ENCODE peak calls at places on chromosomes 12 and 14, in ten cellular contexts. Q is GM13977, X is cardiac fibroblast, I is progenitor cell of endocrine pancreas, M is dorsolateral prefrontal cortex, V is natural killer cell, F is mammary epithelial cell, K is body of pancreas, J is HFF-Myc, B is fibroblast of pulmonary artery. N is an unnamed sample.

GRCh38 chr12:108215458-108215857 is 86.4 kb downstream of the WSCD2 start:
- DNase-seq in Q (no peak), X (no peak), I (no peak), M (no peak), V (no peak), F (no peak), K (no peak), J (no peak), B (no peak), N (no peak)

GRCh38 chr12:123237646-123238329 is 4.6 kb downstream of the MTRFR start:
- DNase-seq in Q (peak; percentile 56), X (peak; percentile 78), I (peak; percentile 30), M (peak; percentile 53), V (peak; percentile 58), F (peak; percentile 72), K (peak; percentile 67), J (no peak), B (peak; percentile 82), N (peak; percentile 85)

GRCh38 chr14:34053666-34054065 is 102.8 kb upstream of the EGLN3 start:
- DNase-seq in Q (no peak), X (peak; percentile 84), I (no peak), M (no peak), V (no peak), F (peak; percentile 21), K (no peak), J (peak; percentile 63), B (peak; percentile 85), N (peak; percentile 77)

GRCh38 chr14:35366048-35366428 is 38.5 kb downstream of the NFKBIA start:
- DNase-seq in Q (no peak), X (no peak), I (no peak), M (peak; percentile 61), V (no peak), F (no peak), K (no peak), J (no peak), B (peak; percentile 45), N (peak; percentile 48)

GRCh38 chr12:75825686-75826085 is 205.9 kb downstream of the PHLDA1 start:
- DNase-seq in Q (no peak), X (peak; percentile 76), I (no peak), M (no peak), V (no peak), F (peak; percentile 95), K (no peak), J (peak; percentile 74), B (peak; percentile 53), N (peak; percentile 69)

GRCh38 chr12:111643428-111643826 is 42.3 kb downstream of the BRAP start:
- DNase-seq in Q (no peak), X (peak; percentile 81), I (no peak), M (no peak), V (no peak), F (no peak), K (peak; percentile 46), J (no peak), B (peak; percentile 72), N (peak; percentile 69)

GRCh38 chr12:5276327-5276880 is 155.5 kb upstream of the NTF3 start:
- DNase-seq in Q (no peak), X (no peak), I (no peak), M (no peak), V (no peak), F (peak; percentile 33), K (no peak), J (no peak), B (no peak), N (no peak)

GRCh38 chr12:123591702-123592481 is 7.5 kb downstream of the TMED2 start:
- DNase-seq in Q (no peak), X (peak; percentile 87), I (no peak), M (no peak), V (no peak), F (no peak), K (no peak), J (no peak), B (peak; percentile 92), N (peak; percentile 93)

GRCh38 chr12:93047118-93047517 is 118.0 kb upstream of the EEA1 start:
- DNase-seq in Q (no peak), X (no peak), I (no peak), M (no peak), V (no peak), F (no peak), K (no peak), J (no peak), B (no peak), N (no peak)

GRCh38 chr12:108214486-108214885 is 85.4 kb downstream of the WSCD2 start:
- DNase-seq in Q (peak; percentile 57), X (peak; percentile 6), I (peak; percentile 72), M (no peak), V (peak; percentile 30), F (no peak), K (peak; percentile 16), J (no peak), B (peak; percentile 26), N (peak; percentile 25)

GRCh38 chr14:105392161-105393090 is 5.9 kb upstream of the TEX22 start:
- DNase-seq in Q (no peak), X (no peak), I (no peak), M (no peak), V (no peak), F (no peak), K (no peak), J (no peak), B (no peak), N (no peak)

GRCh38 chr14:35401853-35402252 is 2.7 kb downstream of the NFKBIA start:
- DNase-seq in Q (no peak), X (peak; percentile 67), I (no peak), M (no peak), V (no peak), F (no peak), K (no peak), J (no peak), B (peak; percentile 60), N (peak; percentile 52)

GRCh38 chr12:3193131-3193530 is 116.0 kb downstream of the TSPAN9 start:
- DNase-seq in Q (no peak), X (no peak), I (no peak), M (no peak), V (no peak), F (no peak), K (no peak), J (no peak), B (no peak), N (no peak)

GRCh38 chr12:124433147-124433874 is 134.1 kb downstream of the NCOR2 start:
- DNase-seq in Q (no peak), X (no peak), I (no peak), M (no peak), V (no peak), F (no peak), K (no peak), J (no peak), B (no peak), N (no peak)

GRCh38 chr14:25049559-25050493 is at the start of gene STXBP6:
- DNase-seq in Q (peak; percentile 46), X (peak; percentile 72), I (peak; percentile 68), M (peak; percentile 72), V (no peak), F (peak; percentile 62), K (peak; percentile 89), J (no peak), B (peak; percentile 55), N (peak; percentile 48)

GRCh38 chr12:106248177-106248848 is 493 bp upstream of the CKAP4 start:
- DNase-seq in Q (peak; percentile 54), X (peak; percentile 85), I (no peak), M (no peak), V (peak; percentile 26), F (peak; percentile 49), K (peak; percentile 64), J (no peak), B (peak; percentile 85), N (peak; percentile 84)

GRCh38 chr12:106245767-106246166 is 2.1 kb downstream of the CKAP4 start:
- DNase-seq in Q (no peak), X (peak; percentile 83), I (no peak), M (no peak), V (no peak), F (no peak), K (peak; percentile 69), J (no peak), B (peak; percentile 82), N (peak; percentile 86)

GRCh38 chr12:106248849-106249371 is 1.1 kb upstream of the CKAP4 start:
- DNase-seq in Q (peak; percentile 44), X (peak; percentile 59), I (no peak), M (no peak), V (no peak), F (peak; percentile 46), K (no peak), J (no peak), B (peak; percentile 68), N (peak; percentile 52)

GRCh38 chr12:106247731-106248176 is at the start of gene CKAP4:
- DNase-seq in Q (peak; percentile 85), X (peak; percentile 90), I (peak; percentile 71), M (no peak), V (peak; percentile 48), F (peak; percentile 37), K (peak; percentile 83), J (no peak), B (peak; percentile 80), N (peak; percentile 71)

GRCh38 chr12:106246891-106247730 is 709 bp downstream of the CKAP4 start:
- DNase-seq in Q (peak; percentile 80), X (peak; percentile 77), I (peak; percentile 51), M (no peak), V (peak; percentile 53), F (peak; percentile 56), K (peak; percentile 77), J (no peak), B (peak; percentile 68), N (peak; percentile 59)
- TF ChIP-seq CTCF in Q (no peak), X (peak; percentile 14), I (peak; percentile 7), M (no peak), V (no peak), F (no peak), K (peak; percentile 21), J (no peak), B (no peak), N (peak; percentile 13)

DNA sequence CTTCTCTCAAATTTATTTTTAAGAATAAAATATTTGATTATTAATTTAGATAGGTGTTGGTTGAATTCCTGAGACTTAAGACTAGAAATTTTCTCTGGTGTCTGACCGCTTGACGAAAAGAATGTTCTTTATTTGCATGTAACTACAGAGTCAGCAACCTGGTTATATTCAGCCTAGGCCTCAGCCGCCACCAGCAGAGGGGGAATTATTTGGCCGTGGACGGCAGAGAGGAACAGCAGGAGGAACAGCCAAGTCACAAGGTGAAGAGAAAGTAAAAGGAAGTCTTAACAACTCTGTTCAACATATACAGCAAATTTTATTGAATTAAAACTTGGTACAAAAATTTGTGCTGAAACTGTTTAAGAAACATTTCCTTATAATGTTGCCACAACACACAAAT is 5.2 kb downstream of the PIWIL1 start:
- DNase-seq in Q (no peak), X (no peak), I (no peak), M (no peak), V (no peak), F (no peak), K (no peak), J (no peak), B (no peak), N (no peak)
- TF ChIP-seq CTCF in Q (no peak), X (no peak), I (no peak), M (no peak), V (no peak), F (no peak), K (no peak), J (no peak), B (no peak), N (no peak)

GRCh38 chr12:32312049-32312670 is 87.2 kb upstream of the FGD4 start:
- DNase-seq in Q (peak; percentile 36), X (peak; percentile 87), I (no peak), M (no peak), V (no peak), F (peak; percentile 45), K (no peak), J (peak; percentile 41), B (peak; percentile 87), N (peak; percentile 84)
- TF ChIP-seq CTCF in Q (peak; percentile 49), X (peak; percentile 57), I (peak; percentile 68), M (peak; percentile 49), V (peak; percentile 58), F (peak; percentile 29), K (peak; percentile 64), J (peak; percentile 45), B (peak; percentile 61), N (peak; percentile 55)

GRCh38 chr14:53956427-53957201 is at the start of gene BMP4:
- DNase-seq in Q (peak; percentile 64), X (peak; percentile 70), I (no peak), M (no peak), V (no peak), F (no peak), K (peak; percentile 68), J (peak; percentile 79), B (peak; percentile 29), N (peak; percentile 43)
- TF ChIP-seq CTCF in Q (no peak), X (no peak), I (no peak), M (no peak), V (no peak), F (no peak), K (no peak), J (no peak), B (no peak), N (no peak)